ENCODE peak calls at places on chromosomes 1 and 21, in six cellular contexts. Q is T47D, X is ELR, P is Caki2, D is progenitor cell of endocrine pancreas, H is Caco-2. M is an unnamed sample.

GRCh38 chr1:84582802-84583587 is 8.8 kb upstream of the CTBS start:
- DNase-seq in Q (no peak), X (peak), P (peak), D (no peak), H (no peak), M (peak)

GRCh38 chr21:44059710-44060109 is 47.5 kb upstream of the PWP2 start:
- DNase-seq in Q (no peak), X (no peak), P (no peak), D (no peak), H (no peak), M (no peak)

GRCh38 chr1:222454196-222454595 is 93.7 kb downstream of the HHIPL2 start:
- DNase-seq in Q (no peak), X (no peak), P (no peak), D (no peak), H (no peak), M (no peak)

GRCh38 chr1:213244664-213245091 is 193.6 kb downstream of the RPS6KC1 start:
- DNase-seq in Q (peak), X (peak), P (peak), D (peak), H (peak), M (peak)

GRCh38 chr1:35499652-35500176 is 57.5 kb downstream of the KIAA0319L start:
- DNase-seq in Q (no peak), X (no peak), P (no peak), D (no peak), H (no peak), M (peak)

GRCh38 chr1:56541408-56541807 is 38.0 kb downstream of the PLPP3 start:
- DNase-seq in Q (no peak), X (no peak), P (no peak), D (no peak), H (no peak), M (no peak)

GRCh38 chr1:225428879-225429455 is 1.1 kb upstream of the LBR start:
- DNase-seq in Q (no peak), X (no peak), P (no peak), D (no peak), H (no peak), M (no peak)

GRCh38 chr1:35575401-35575958 is 2.4 kb downstream of the TFAP2E start:
- DNase-seq in Q (no peak), X (no peak), P (no peak), D (no peak), H (peak), M (peak)

GRCh38 chr1:66050123-66050522 is 257.4 kb downstream of the PDE4B start:
- DNase-seq in Q (no peak), X (no peak), P (no peak), D (no peak), H (no peak), M (no peak)

GRCh38 chr21:44299085-44299457 is 782 bp upstream of the PFKL start:
- DNase-seq in Q (no peak), X (peak), P (no peak), D (no peak), H (peak), M (no peak)

GRCh38 chr21:32826317-32827167 is 55.0 kb upstream of the PAXBP1 start:
- DNase-seq in Q (peak), X (peak), P (peak), D (no peak), H (peak), M (no peak)

GRCh38 chr1:15168479-15168878 is 14.9 kb downstream of the TMEM51 start:
- DNase-seq in Q (no peak), X (peak), P (peak), D (no peak), H (no peak), M (no peak)

GRCh38 chr1:228884615-228885566 is 149.6 kb downstream of the RHOU start:
- DNase-seq in Q (no peak), X (peak), P (no peak), D (no peak), H (no peak), M (no peak)

GRCh38 chr1:111369177-111369576 is 58.4 kb downstream of the OVGP1 start:
- DNase-seq in Q (no peak), X (no peak), P (no peak), D (no peak), H (no peak), M (no peak)

GRCh38 chr1:27658951-27659496 is 13.0 kb downstream of the IFI6 start:
- DNase-seq in Q (no peak), X (peak), P (no peak), D (no peak), H (no peak), M (peak)

GRCh38 chr1:85282424-85282823 is 6.0 kb upstream of the BCL10 start:
- DNase-seq in Q (no peak), X (peak), P (no peak), D (no peak), H (no peak), M (no peak)

GRCh38 chr1:91201699-91202098 is 179.9 kb upstream of the ZNF644 start:
- DNase-seq in Q (no peak), X (no peak), P (no peak), D (no peak), H (no peak), M (no peak)

GRCh38 chr1:206700445-206701036 is 15.8 kb downstream of the MAPKAPK2 start:
- DNase-seq in Q (no peak), X (no peak), P (no peak), D (no peak), H (no peak), M (no peak)

GRCh38 chr1:30419246-30419720 is 304.1 kb downstream of the MATN1 start:
- DNase-seq in Q (no peak), X (no peak), P (no peak), D (no peak), H (no peak), M (no peak)

GRCh38 chr1:8184301-8184700 is 133.6 kb upstream of the SLC45A1 start:
- DNase-seq in Q (no peak), X (no peak), P (peak), D (no peak), H (no peak), M (no peak)

GRCh38 chr1:6185635-6186382 is 5.7 kb upstream of the CHD5 start:
- DNase-seq in Q (no peak), X (peak), P (peak), D (no peak), H (peak), M (no peak)

GRCh38 chr1:54266195-54266594 is 66.2 kb downstream of the MRPL37 start:
- DNase-seq in Q (no peak), X (no peak), P (no peak), D (no peak), H (no peak), M (no peak)

GRCh38 chr1:64137569-64137936 is 65.9 kb upstream of the UBE2U start:
- DNase-seq in Q (no peak), X (no peak), P (no peak), D (no peak), H (no peak), M (no peak)

GRCh38 chr21:39518055-39518844 is 66.5 kb downstream of the SH3BGR start:
- DNase-seq in Q (peak), X (peak), P (peak), D (peak), H (peak), M (peak)

GRCh38 chr21:36820176-36821031 is 121.5 kb downstream of the SIM2 start:
- DNase-seq in Q (no peak), X (no peak), P (no peak), D (peak), H (no peak), M (no peak)

GRCh38 chr1:247228133-247228532 is 27.7 kb upstream of the VN1R5 start:
- DNase-seq in Q (no peak), X (peak), P (peak), D (no peak), H (no peak), M (no peak)

GRCh38 chr1:202249846-202250245 is 56.2 kb downstream of the LGR6 start:
- DNase-seq in Q (no peak), X (no peak), P (no peak), D (no peak), H (no peak), M (no peak)

GRCh38 chr1:218938259-218938658 is 235.4 kb upstream of the LYPLAL1 start:
- DNase-seq in Q (no peak), X (no peak), P (no peak), D (no peak), H (no peak), M (no peak)

GRCh38 chr21:40603774-40604173 is 243.2 kb downstream of the DSCAM start:
- DNase-seq in Q (no peak), X (no peak), P (no peak), D (no peak), H (no peak), M (no peak)

GRCh38 chr1:115781830-115782229 is 13.3 kb upstream of the CASQ2 start:
- DNase-seq in Q (no peak), X (no peak), P (no peak), D (no peak), H (no peak), M (no peak)

GRCh38 chr1:21898326-21899155 is 38.6 kb downstream of the HSPG2 start:
- DNase-seq in Q (no peak), X (no peak), P (no peak), D (no peak), H (no peak), M (no peak)

GRCh38 chr1:119682141-119682540 is 29.6 kb upstream of the PHGDH start:
- DNase-seq in Q (no peak), X (peak), P (no peak), D (no peak), H (no peak), M (no peak)

GRCh38 chr1:36408479-36408878 is 10.8 kb upstream of the LSM10 start:
- DNase-seq in Q (peak), X (peak), P (peak), D (no peak), H (no peak), M (no peak)

GRCh38 chr21:39525129-39525528 is 73.4 kb downstream of the SH3BGR start:
- DNase-seq in Q (no peak), X (no peak), P (no peak), D (no peak), H (no peak), M (no peak)